ENCODE peak calls at places on chromosomes 7 and 10, in seven cellular contexts. Y is thoracic aorta, E is neural progenitor cell, T is GM23248, B is mammary epithelial cell, A is colonic mucosa, X is tibial nerve. P is an unnamed sample.

GRCh38 chr10:118287076-118287806 is 54.9 kb downstream of the FAM204A start:
- DNase-seq in X (no peak), T (no peak), E (no peak), B (no peak), A (no peak), Y (no peak), P (no peak)

GRCh38 chr7:37784015-37784414 is 64.4 kb upstream of the NME8 start:
- DNase-seq in T (no peak), X (no peak), Y (no peak), E (no peak), B (no peak), A (no peak), P (no peak)

GRCh38 chr10:97843296-97843671 is 6.4 kb upstream of the GOLGA7B start:
- DNase-seq in E (no peak), Y (no peak), T (peak; percentile 10), B (peak; percentile 61), A (no peak), X (no peak), P (no peak)

GRCh38 chr10:118543714-118544400 is 51.6 kb downstream of the PRLHR start:
- DNase-seq in X (no peak), A (peak; percentile 44), E (peak; percentile 68), Y (no peak), T (peak; percentile 75), B (peak; percentile 58), P (peak; percentile 66)

GRCh38 chr7:30183712-30184372 is 49.1 kb downstream of the MTURN start:
- DNase-seq in E (no peak), B (no peak), T (no peak), X (no peak), A (no peak), Y (no peak), P (no peak)

GRCh38 chr10:32269343-32270100 is 77.4 kb downstream of the EPC1 start:
- DNase-seq in T (no peak), X (no peak), B (no peak), E (no peak), Y (no peak), A (no peak), P (no peak)

GRCh38 chr10:131806146-131806545 is 94.7 kb upstream of the PPP2R2D start:
- DNase-seq in E (no peak), X (no peak), Y (no peak), T (no peak), A (peak; percentile 13), B (no peak), P (no peak)

GRCh38 chr7:109950821-109951601 is 1139.9 kb upstream of the LRRN3 start:
- DNase-seq in T (no peak), X (no peak), B (no peak), A (no peak), Y (no peak), E (no peak), P (no peak)

GRCh38 chr10:67492317-67493019 is 203.5 kb downstream of the CTNNA3 start:
- DNase-seq in X (no peak), E (no peak), B (no peak), Y (no peak), A (no peak), T (no peak), P (no peak)

DNA sequence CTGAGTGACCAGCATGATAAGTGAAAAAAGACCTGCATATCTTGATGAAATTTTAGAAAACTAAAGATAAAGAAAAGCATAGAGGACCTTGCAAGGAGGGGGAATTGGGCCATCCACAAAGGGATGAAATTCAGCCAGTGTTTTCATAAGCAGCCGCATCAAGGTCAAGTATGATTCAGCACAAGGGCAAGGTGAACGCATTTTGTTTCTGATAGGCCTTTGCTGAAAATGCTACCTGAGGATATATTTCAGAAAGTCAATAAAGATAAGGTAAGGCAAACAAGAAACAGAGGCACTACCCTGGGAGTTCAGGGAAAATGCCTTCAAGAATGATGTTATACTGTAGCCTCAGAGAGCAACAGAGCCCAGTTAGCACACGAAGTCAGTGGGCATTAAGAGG is 55.0 kb upstream of the SHH start:
- DNase-seq in X (no peak), A (peak; percentile 52), T (no peak), E (no peak), Y (no peak), B (no peak), P (no peak)
- H3K4me1 ChIP-seq in X (no peaks in the 10 kb centered on the region), A (no peaks in the 10 kb centered on the region), T (no peaks in the 10 kb centered on the region), E (no peaks in the 10 kb centered on the region), Y (no peaks in the 10 kb centered on the region), B (peaks cover 4% of the 10 kb centered on the region), P (peaks cover 4% of the 10 kb centered on the region)

DNA sequence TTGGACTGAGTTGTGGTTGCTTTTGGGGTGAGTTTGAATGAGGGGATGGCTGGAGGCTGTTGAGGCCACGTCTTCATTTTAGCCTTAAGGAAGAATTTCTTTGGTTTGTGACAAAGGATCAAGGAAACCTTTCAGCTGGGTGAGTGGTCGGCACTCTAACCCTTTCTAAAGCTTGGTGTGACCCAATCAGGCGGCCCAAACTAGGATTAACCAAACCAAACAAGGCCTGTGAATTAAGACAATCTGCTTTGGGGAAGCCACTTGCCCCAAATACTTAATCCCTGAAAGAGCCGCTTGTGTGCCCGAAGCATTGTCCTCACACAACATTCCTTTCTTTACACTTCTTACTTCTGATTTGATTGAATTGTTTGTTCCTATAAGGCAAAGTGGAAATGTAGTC is 272.5 kb upstream of the BMPER start:
- DNase-seq in T (no peak), E (peak; percentile 85), B (no peak), X (no peak), Y (no peak), A (no peak), P (no peak)
- H3K4me1 ChIP-seq in T (no peaks in the 10 kb centered on the region), E (peaks cover 56% of the 10 kb centered on the region), B (no peaks in the 10 kb centered on the region), X (no peaks in the 10 kb centered on the region), Y (no peaks in the 10 kb centered on the region), A (no peaks in the 10 kb centered on the region), P (no peaks in the 10 kb centered on the region)

GRCh38 chr7:36186359-36186758 is 33.3 kb downstream of the EEPD1 start:
- DNase-seq in A (no peak), X (no peak), E (no peak), T (no peak), Y (no peak), B (no peak), P (no peak)
- H3K4me1 ChIP-seq in A (no peaks in the 10 kb centered on the region), X (no peaks in the 10 kb centered on the region), E (peaks cover 19% of the 10 kb centered on the region), T (peaks cover under 1% of the 10 kb centered on the region), Y (peaks cover 54% of the 10 kb centered on the region), B (no peaks in the 10 kb centered on the region), P (peaks cover 20% of the 10 kb centered on the region)

GRCh38 chr7:119377-120163 is 72.8 kb upstream of the FAM20C start:
- DNase-seq in B (no peak), Y (no peak), T (no peak), A (peak; percentile 33), X (no peak), E (peak; percentile 41), P (no peak)
- H3K4me1 ChIP-seq in B (no peaks in the 10 kb centered on the region), Y (peaks cover 10% of the 10 kb centered on the region), T (peaks cover 10% of the 10 kb centered on the region), A (no peaks in the 10 kb centered on the region), X (no peaks in the 10 kb centered on the region), E (peaks cover 14% of the 10 kb centered on the region), P (peaks cover 8% of the 10 kb centered on the region)

GRCh38 chr7:81611040-81611439 is 158.8 kb downstream of the HGF start:
- DNase-seq in T (no peak), A (no peak), Y (no peak), B (no peak), X (no peak), E (no peak), P (no peak)
- H3K4me1 ChIP-seq in T (no peaks in the 10 kb centered on the region), A (no peaks in the 10 kb centered on the region), Y (no peaks in the 10 kb centered on the region), B (no peaks in the 10 kb centered on the region), X (no peaks in the 10 kb centered on the region), E (no peaks in the 10 kb centered on the region), P (no peaks in the 10 kb centered on the region)

GRCh38 chr7:12661581-12661980 is 25.9 kb upstream of the ARL4A start:
- DNase-seq in T (no peak), B (no peak), Y (no peak), X (no peak), E (no peak), A (no peak), P (no peak)
- H3K4me1 ChIP-seq in T (peaks cover 8% of the 10 kb centered on the region), B (peaks cover 16% of the 10 kb centered on the region), Y (no peaks in the 10 kb centered on the region), X (no peaks in the 10 kb centered on the region), E (no peaks in the 10 kb centered on the region), A (no peaks in the 10 kb centered on the region), P (no peaks in the 10 kb centered on the region)

P was measured in body of pancreas.